ENCODE peak calls at places on chromosomes 16 and 17, in four cellular contexts. One of them, this sample, is unnamed.

GRCh38 chr16:81469710-81470481 is 25.3 kb downstream of the CMIP start:
- DNase-seq in GM12878: peak; percentile 65
- DNase-seq in HCT116: no peak
- DNase-seq in H1: no peak
- DNase-seq in this sample: no peak

GRCh38 chr16:30004811-30005242 is 6.0 kb downstream of the DOC2A start:
- DNase-seq in HCT116: no peak
- DNase-seq in GM12878: no peak
- DNase-seq in H1: no peak
- DNase-seq in this sample: no peak

GRCh38 chr16:67986949-67987348 is 6.7 kb upstream of the DPEP3 start:
- DNase-seq in HCT116: no peak
- DNase-seq in H1: no peak
- DNase-seq in GM12878: no peak
- DNase-seq in this sample: no peak

GRCh38 chr16:56295059-56295673 is 103.9 kb downstream of the GNAO1 start:
- DNase-seq in GM12878: no peak
- DNase-seq in HCT116: no peak
- DNase-seq in H1: no peak
- DNase-seq in this sample: no peak

GRCh38 chr17:81904600-81905423 is 2.8 kb downstream of the NPB start:
- DNase-seq in GM12878: no peak
- DNase-seq in HCT116: no peak
- DNase-seq in H1: no peak
- DNase-seq in this sample: no peak

GRCh38 chr16:67924140-67924906 is 7.3 kb downstream of the CTRL start:
- DNase-seq in HCT116: no peak
- DNase-seq in H1: no peak
- DNase-seq in GM12878: no peak
- DNase-seq in this sample: no peak

GRCh38 chr17:34740516-34740915 is 161.1 kb downstream of the TMEM132E start:
- DNase-seq in GM12878: no peak
- DNase-seq in H1: no peak
- DNase-seq in HCT116: no peak
- DNase-seq in this sample: no peak

GRCh38 chr16:3198334-3199072 is 10.5 kb downstream of the OR1F1 start:
- DNase-seq in H1: no peak
- DNase-seq in GM12878: no peak
- DNase-seq in HCT116: no peak
- DNase-seq in this sample: no peak

GRCh38 chr17:491086-492014 is 138.7 kb upstream of the RPH3AL start:
- DNase-seq in HCT116: no peak
- DNase-seq in GM12878: no peak
- DNase-seq in H1: no peak
- DNase-seq in this sample: no peak

GRCh38 chr17:752620-753219 is 656 bp upstream of the GEMIN4 start:
- DNase-seq in GM12878: no peak
- DNase-seq in HCT116: no peak
- DNase-seq in H1: no peak
- DNase-seq in this sample: no peak

GRCh38 chr17:38561416-38562214 is 44.1 kb downstream of the SRCIN1 start:
- DNase-seq in H1: no peak
- DNase-seq in GM12878: no peak
- DNase-seq in HCT116: no peak
- DNase-seq in this sample: no peak

GRCh38 chr17:35371934-35372333 is 1.5 kb downstream of the SLFN11 start:
- DNase-seq in GM12878: no peak
- DNase-seq in H1: no peak
- DNase-seq in HCT116: no peak
- DNase-seq in this sample: no peak

GRCh38 chr16:87236516-87237115 is 80.6 kb downstream of the C16orf95 start:
- DNase-seq in HCT116: no peak
- DNase-seq in H1: no peak
- DNase-seq in GM12878: no peak
- DNase-seq in this sample: no peak

GRCh38 chr17:47620503-47621245 is 29.0 kb upstream of the KPNB1 start:
- DNase-seq in HCT116: peak; percentile 68
- DNase-seq in GM12878: no peak
- DNase-seq in H1: no peak
- DNase-seq in this sample: no peak

GRCh38 chr16:6274366-6274765 is 1058.3 kb upstream of the RBFOX1 start:
- DNase-seq in HCT116: no peak
- DNase-seq in GM12878: no peak
- DNase-seq in H1: no peak
- DNase-seq in this sample: no peak

GRCh38 chr17:75695830-75696271 is 25.4 kb upstream of the ITGB4 start:
- DNase-seq in HCT116: no peak
- DNase-seq in GM12878: no peak
- DNase-seq in H1: no peak
- DNase-seq in this sample: no peak

GRCh38 chr17:58402679-58403078 is 14.7 kb downstream of the RNF43 start:
- DNase-seq in H1: no peak
- DNase-seq in GM12878: no peak
- DNase-seq in HCT116: peak; percentile 66
- DNase-seq in this sample: no peak

GRCh38 chr17:41967141-41967920 is 736 bp downstream of the CNP start:
- DNase-seq in H1: no peak
- DNase-seq in HCT116: peak; percentile 4
- DNase-seq in GM12878: no peak
- DNase-seq in this sample: no peak

GRCh38 chr17:60146206-60146605 is 3.6 kb upstream of the CA4 start:
- DNase-seq in HCT116: no peak
- DNase-seq in GM12878: no peak
- DNase-seq in H1: no peak
- DNase-seq in this sample: no peak

GRCh38 chr17:41942626-41943025 is 12.2 kb downstream of the ODAD4 start:
- DNase-seq in HCT116: no peak
- DNase-seq in H1: no peak
- DNase-seq in GM12878: no peak
- DNase-seq in this sample: no peak

GRCh38 chr17:41663451-41664171 is 25.1 kb upstream of the EIF1 start:
- DNase-seq in H1: no peak
- DNase-seq in HCT116: no peak
- DNase-seq in GM12878: no peak
- DNase-seq in this sample: no peak

GRCh38 chr17:15409721-15410247 is 57.6 kb downstream of the CDRT4 start:
- DNase-seq in GM12878: no peak
- DNase-seq in HCT116: no peak
- DNase-seq in H1: no peak
- DNase-seq in this sample: no peak

GRCh38 chr16:82627811-82628339 is 1.1 kb downstream of the CDH13 start:
- DNase-seq in GM12878: no peak
- DNase-seq in HCT116: no peak
- DNase-seq in H1: no peak
- DNase-seq in this sample: no peak

GRCh38 chr17:78883533-78884131 is 19.4 kb downstream of the CEP295NL start:
- DNase-seq in HCT116: peak; percentile 72
- DNase-seq in H1: no peak
- DNase-seq in GM12878: no peak
- DNase-seq in this sample: peak; percentile 54

GRCh38 chr16:3577302-3577752 is at the start of gene NLRC3:
- DNase-seq in GM12878: no peak
- DNase-seq in H1: no peak
- DNase-seq in HCT116: no peak
- DNase-seq in this sample: no peak

GRCh38 chr17:73638556-73638955 is 5.7 kb downstream of the SDK2 start:
- DNase-seq in GM12878: no peak
- DNase-seq in H1: no peak
- DNase-seq in HCT116: no peak
- DNase-seq in this sample: no peak

GRCh38 chr17:17495448-17496188 is 577 bp downstream of the RASD1 start:
- DNase-seq in HCT116: no peak
- DNase-seq in H1: no peak
- DNase-seq in GM12878: no peak
- DNase-seq in this sample: no peak

GRCh38 chr17:15263206-15263579 is 1.9 kb downstream of the PMP22 start:
- DNase-seq in H1: no peak
- DNase-seq in GM12878: no peak
- DNase-seq in HCT116: no peak
- DNase-seq in this sample: no peak

GRCh38 chr16:86553356-86553755 is 1.7 kb downstream of the MTHFSD start:
- DNase-seq in HCT116: no peak
- DNase-seq in H1: no peak
- DNase-seq in GM12878: no peak
- DNase-seq in this sample: no peak

GRCh38 chr16:21647562-21648164 is 4.7 kb downstream of the IGSF6 start:
- DNase-seq in GM12878: no peak
- DNase-seq in HCT116: no peak
- DNase-seq in H1: no peak
- DNase-seq in this sample: no peak

GRCh38 chr17:57305918-57306317 is 49.6 kb downstream of the MSI2 start:
- DNase-seq in HCT116: no peak
- DNase-seq in GM12878: no peak
- DNase-seq in H1: no peak
- DNase-seq in this sample: no peak

GRCh38 chr16:68289202-68289601 is 21.5 kb downstream of the SLC7A6OS start:
- DNase-seq in H1: no peak
- DNase-seq in HCT116: no peak
- DNase-seq in GM12878: no peak
- DNase-seq in this sample: no peak

GRCh38 chr17:2965621-2966275 is 97.7 kb downstream of the OR1D5 start:
- DNase-seq in HCT116: peak; percentile 38
- DNase-seq in GM12878: no peak
- DNase-seq in H1: no peak
- DNase-seq in this sample: no peak

GRCh38 chr16:30185141-30185682 is 1.8 kb downstream of the CORO1A start:
- DNase-seq in H1: no peak
- DNase-seq in HCT116: no peak
- DNase-seq in GM12878: no peak
- DNase-seq in this sample: no peak

GRCh38 chr16:89315271-89315670 is 97.8 kb downstream of the ZNF778 start:
- DNase-seq in HCT116: no peak
- DNase-seq in H1: no peak
- DNase-seq in GM12878: no peak
- DNase-seq in this sample: no peak

DNA sequence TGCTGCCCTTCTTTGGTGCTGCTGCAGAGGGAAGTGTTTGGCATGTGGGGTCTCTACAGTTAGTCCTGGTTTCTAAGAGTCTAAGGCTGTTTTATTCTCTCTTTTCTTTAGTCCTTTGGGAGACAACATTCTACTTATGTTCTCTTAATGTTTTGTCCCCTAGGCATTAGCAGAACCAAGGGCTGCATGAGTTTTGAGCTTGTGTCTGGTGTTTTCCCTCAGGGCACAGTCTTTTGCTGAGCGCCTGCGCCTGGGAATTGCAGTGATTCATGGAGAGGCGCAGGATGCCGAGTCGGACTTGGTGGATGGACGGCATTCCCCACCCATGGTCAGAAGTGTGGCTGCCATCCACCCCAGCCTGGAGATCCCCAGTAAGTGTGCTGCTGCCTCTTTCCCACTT is 41.1 kb upstream of the SLC5A10 start:
- DNase-seq in HCT116: no peak
- DNase-seq in GM12878: no peak
- DNase-seq in H1: no peak
- DNase-seq in this sample: no peak
- H3K4me1 ChIP-seq in HCT116: no peaks in the 10 kb centered on the region
- H3K4me1 ChIP-seq in GM12878: no peaks in the 10 kb centered on the region
- H3K4me1 ChIP-seq in H1: no peaks in the 10 kb centered on the region
- H3K4me1 ChIP-seq in this sample: no peaks in the 10 kb centered on the region

GRCh38 chr17:49038544-49038943 is 41.4 kb downstream of the IGF2BP1 start:
- DNase-seq in HCT116: no peak
- DNase-seq in GM12878: no peak
- DNase-seq in H1: no peak
- DNase-seq in this sample: no peak
- TF ChIP-seq ZNF274 in HCT116: no peak
- TF ChIP-seq ZNF274 in GM12878: no peak
- TF ChIP-seq ZNF274 in H1: no peak
- TF ChIP-seq ZNF274 in this sample: no peak

DNA sequence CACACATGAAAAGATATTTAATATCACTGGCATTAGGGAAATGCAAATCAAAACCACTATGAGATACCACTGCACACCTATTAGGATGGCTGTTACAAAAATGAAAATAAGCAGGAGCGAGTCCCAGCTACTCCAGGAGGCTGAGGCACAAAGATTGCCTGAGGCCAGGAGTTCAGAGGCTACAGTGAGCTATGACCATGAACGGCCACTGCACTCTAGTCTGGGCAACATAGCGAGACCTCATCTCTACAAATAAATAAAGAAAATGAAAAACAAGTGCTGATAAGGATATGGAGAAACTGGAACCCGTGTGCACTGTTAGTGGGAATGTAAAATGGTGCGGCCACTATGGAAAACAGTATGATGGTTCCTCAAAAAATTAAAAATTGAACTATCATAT is 23.6 kb downstream of the KIFC3 start:
- DNase-seq in GM12878: no peak
- DNase-seq in H1: no peak
- DNase-seq in HCT116: no peak
- DNase-seq in this sample: no peak
- H3K4me1 ChIP-seq in GM12878: no peaks in the 10 kb centered on the region
- H3K4me1 ChIP-seq in H1: peaks cover 19% of the 10 kb centered on the region
- H3K4me1 ChIP-seq in HCT116: peaks cover 30% of the 10 kb centered on the region
- H3K4me1 ChIP-seq in this sample: peaks cover 26% of the 10 kb centered on the region

DNA sequence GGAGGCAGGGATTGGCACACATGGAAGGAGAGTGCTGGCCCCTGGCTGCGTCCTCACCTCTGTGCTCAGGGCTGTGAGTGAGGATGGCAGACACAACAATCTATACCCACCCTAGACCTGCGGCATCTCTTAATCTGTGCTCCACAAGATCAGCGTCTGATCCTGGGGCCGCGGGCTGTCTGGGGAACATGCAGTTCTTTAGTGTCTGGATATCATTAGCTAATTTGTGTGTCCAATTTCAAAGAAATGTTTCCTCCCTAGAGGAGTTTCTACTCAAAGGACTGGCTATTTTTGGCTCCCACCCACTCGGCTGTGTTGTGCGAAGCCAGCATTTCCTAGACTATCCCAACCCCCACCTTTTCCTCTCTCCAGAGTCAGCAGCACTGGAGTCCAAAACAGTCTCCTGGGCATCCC is 93.8 kb downstream of the GRIN2A start:
- DNase-seq in GM12878: no peak
- DNase-seq in HCT116: no peak
- DNase-seq in H1: no peak
- DNase-seq in this sample: no peak
- TF ChIP-seq ZNF274 in GM12878: no peak
- TF ChIP-seq ZNF274 in HCT116: no peak
- TF ChIP-seq ZNF274 in H1: no peak
- TF ChIP-seq ZNF274 in this sample: no peak

This sample was measured in NT2/D1.